ENCODE peak calls at places on chromosomes 1 and 21, in four cellular contexts. H, G, R and Y are unnamed samples.

GRCh38 chr1:20443703-20444587 is 42.1 kb downstream of the CAMK2N1 start:
- DNase-seq in H (no peak), G (no peak), R (no peak), Y (no peak)

GRCh38 chr1:47942238-47942629 is 55.0 kb downstream of the TRABD2B start:
- DNase-seq in H (no peak), R (no peak), G (no peak), Y (no peak)

GRCh38 chr1:23619299-23620188 is 60.2 kb upstream of the ID3 start:
- DNase-seq in R (peak), H (peak), G (peak), Y (no peak)

GRCh38 chr1:2358072-2358471 is 33.3 kb downstream of the MORN1 start:
- DNase-seq in R (no peak), G (no peak), H (no peak), Y (no peak)

GRCh38 chr1:32413507-32414185 is 19.4 kb upstream of the BSDC1 start:
- DNase-seq in G (peak), H (no peak), R (peak), Y (peak)

GRCh38 chr1:183159960-183160359 is 26.1 kb upstream of the LAMC2 start:
- DNase-seq in H (no peak), R (no peak), G (peak), Y (peak)

GRCh38 chr1:67072749-67073148 is 18.8 kb upstream of the SLC35D1 start:
- DNase-seq in H (no peak), G (no peak), R (no peak), Y (no peak)

GRCh38 chr1:24438423-24438901 is 22.9 kb downstream of the NIPAL3 start:
- DNase-seq in R (no peak), G (no peak), H (no peak), Y (no peak)

GRCh38 chr1:15328785-15329480 is 80.8 kb upstream of the EFHD2 start:
- DNase-seq in G (peak), H (no peak), R (no peak), Y (no peak)

GRCh38 chr1:53585116-53585515 is 125.9 kb downstream of the DMRTB1 start:
- DNase-seq in H (no peak), R (no peak), G (peak), Y (no peak)

GRCh38 chr1:175890958-175891357 is 147.6 kb upstream of the TNR start:
- DNase-seq in G (no peak), H (no peak), R (no peak), Y (no peak)

GRCh38 chr1:202023033-202023433 is 12.6 kb downstream of the ELF3 start:
- DNase-seq in H (no peak), G (peak), R (no peak), Y (no peak)

GRCh38 chr1:35477870-35478269 is 79.3 kb downstream of the KIAA0319L start:
- DNase-seq in R (no peak), G (no peak), H (no peak), Y (no peak)

GRCh38 chr1:145879775-145880174 is 5.9 kb downstream of the ANKRD35 start:
- DNase-seq in H (no peak), R (no peak), G (no peak), Y (no peak)

GRCh38 chr1:169601096-169601881 is 15.0 kb upstream of the F5 start:
- DNase-seq in H (no peak), R (no peak), G (no peak), Y (no peak)

GRCh38 chr1:65524931-65525296 is 104.4 kb downstream of the LEPR start:
- DNase-seq in G (no peak), H (no peak), R (no peak), Y (no peak)

GRCh38 chr1:65527211-65527610 is 106.7 kb downstream of the LEPR start:
- DNase-seq in G (no peak), H (no peak), R (no peak), Y (peak)

GRCh38 chr1:65527672-65528071 is 107.2 kb downstream of the LEPR start:
- DNase-seq in H (no peak), R (no peak), G (no peak), Y (no peak)

GRCh38 chr1:65525297-65526048 is 105.0 kb downstream of the LEPR start:
- DNase-seq in R (peak), H (no peak), G (peak), Y (no peak)

DNA sequence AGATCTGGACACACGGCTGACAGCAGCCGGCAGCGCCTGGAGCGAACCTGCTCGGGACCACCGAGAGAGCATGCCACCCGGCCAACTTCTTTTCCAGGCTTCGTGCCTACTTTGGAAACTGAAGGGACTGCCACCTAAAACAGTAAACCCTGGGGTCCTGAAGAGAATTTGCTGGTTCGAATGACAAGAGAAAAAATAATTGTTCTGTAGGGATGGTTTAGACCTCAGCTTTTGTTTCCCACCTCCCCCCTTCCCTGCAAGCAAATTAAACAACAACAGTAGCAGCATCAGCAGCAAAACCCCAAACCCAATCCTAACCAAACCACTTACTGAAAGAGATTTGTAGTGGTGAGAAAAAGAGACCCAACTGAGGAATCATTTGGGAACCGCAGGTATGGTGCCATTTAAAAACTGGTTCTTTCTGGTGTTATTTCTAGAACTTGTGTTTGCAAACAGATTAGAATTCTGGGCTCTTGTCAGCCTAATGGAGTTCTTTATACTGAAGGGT is 105.6 kb downstream of the LEPR start:
- DNase-seq in G (no peak), R (no peak), H (no peak), Y (no peak)
- TF ChIP-seq POLR2A in G (no peak), R (no peak), H (no peak), Y (no peak)

GRCh38 chr1:226799634-226800281 is 60.7 kb upstream of the ITPKB start:
- DNase-seq in G (no peak), R (no peak), H (no peak), Y (no peak)

GRCh38 chr1:226800763-226801380 is 61.8 kb upstream of the ITPKB start:
- DNase-seq in R (no peak), G (no peak), H (no peak), Y (no peak)

GRCh38 chr1:226793620-226794276 is 54.7 kb upstream of the ITPKB start:
- DNase-seq in G (no peak), R (no peak), H (no peak), Y (no peak)

GRCh38 chr1:226797151-226797550 is 58.1 kb upstream of the ITPKB start:
- DNase-seq in R (no peak), G (no peak), H (no peak), Y (no peak)

DNA sequence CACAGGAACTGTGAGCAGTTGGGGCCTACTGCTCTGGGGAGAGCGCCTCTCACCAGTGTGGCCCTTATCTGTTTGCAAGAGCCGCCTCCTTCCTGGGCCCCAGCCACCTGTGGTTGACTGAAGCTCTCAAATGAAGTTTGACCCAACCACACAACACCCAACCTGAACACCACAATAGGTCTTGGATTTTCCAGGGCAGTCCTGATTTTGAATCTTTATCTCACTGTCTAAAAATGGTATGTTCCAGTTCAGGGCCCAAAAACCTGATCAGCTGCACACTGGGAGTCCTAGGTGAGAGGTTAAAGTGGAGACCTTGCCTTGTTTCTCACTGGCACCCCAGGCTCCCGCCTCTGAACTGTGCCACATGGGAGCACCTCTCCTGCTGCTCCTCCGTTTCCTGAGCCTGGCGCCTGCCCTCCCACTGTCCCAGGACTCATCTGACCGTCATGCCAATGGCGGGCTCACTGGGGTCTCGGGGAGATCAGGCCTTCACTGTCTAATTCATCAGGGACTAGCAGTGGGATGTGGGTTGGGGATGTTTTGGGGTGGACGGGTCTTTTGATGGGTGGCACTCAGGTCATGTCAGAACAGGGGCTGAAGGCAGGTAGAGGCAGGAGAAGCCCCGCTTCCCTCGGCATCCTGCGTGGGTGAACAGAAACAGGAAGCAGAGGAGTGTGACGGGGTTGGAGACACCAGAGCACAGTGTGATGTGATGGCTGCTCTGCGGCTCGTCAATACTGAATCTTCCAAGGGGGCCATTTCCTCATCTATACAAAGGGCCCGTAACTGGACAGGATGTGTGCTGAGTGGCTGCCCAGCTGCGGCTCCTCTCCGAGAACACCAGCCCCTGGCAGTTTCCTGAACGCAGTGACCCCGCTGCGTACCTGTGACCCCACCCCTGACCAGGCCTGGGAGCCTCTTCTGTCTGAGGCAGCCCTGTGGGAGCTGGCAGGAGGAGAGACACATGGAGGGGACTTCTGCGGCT is 59.6 kb upstream of the ITPKB start:
- DNase-seq in G (no peak), H (peak), R (no peak), Y (no peak)
- TF ChIP-seq POLR2A in G (no peak), H (peak), R (no peak), Y (no peak)

DNA sequence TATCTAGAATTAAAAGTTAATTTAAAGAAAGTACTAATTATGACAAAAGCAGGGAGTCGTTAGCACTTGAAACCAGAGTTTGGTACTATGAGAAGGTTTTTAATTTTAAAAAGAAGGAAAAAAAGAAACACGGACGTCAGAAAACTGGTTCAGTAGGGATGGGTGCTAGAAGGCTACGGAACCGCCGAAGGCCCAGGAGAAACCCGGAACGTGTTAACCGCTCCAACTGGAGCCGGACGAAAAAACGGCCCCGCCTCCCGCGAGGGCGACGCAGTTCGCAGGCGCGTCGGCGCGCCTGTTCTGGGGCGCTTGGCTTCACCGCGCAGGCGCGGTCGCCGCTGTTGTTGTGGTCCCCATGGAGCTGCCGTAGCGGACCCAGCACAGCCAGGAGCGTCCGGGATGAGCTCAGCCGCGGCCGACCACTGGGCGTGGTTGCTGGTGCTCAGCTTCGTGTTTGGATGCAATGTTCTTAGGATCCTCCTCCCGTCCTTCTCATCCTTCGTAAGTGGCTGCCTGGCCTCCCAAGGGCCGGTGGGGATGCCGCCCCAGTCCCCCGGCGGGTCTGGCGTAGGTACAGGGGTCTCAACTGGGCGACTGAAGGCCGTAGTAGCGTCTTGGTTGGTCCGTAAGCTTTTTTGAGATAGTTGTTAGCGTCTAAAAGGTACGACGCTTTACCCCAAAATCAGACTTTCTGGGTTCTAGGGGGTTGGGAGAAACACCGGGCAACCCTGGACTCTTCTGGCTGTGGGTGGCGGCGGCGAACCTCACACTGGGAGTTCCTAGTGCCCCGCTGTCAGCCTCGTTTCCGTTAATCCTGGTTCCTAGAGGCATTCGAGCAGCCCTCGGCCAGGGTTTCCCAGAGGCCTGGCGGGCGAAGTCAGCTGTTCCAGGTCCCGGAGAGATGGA is 31.4 kb upstream of the HMGN1 start:
- DNase-seq in H (peak), R (peak), G (peak), Y (peak)
- TF ChIP-seq POLR2A in H (peak), R (no peak), G (peak), Y (peak)

GRCh38 chr1:99850458-99850974 is 355 bp downstream of the AGL start:
- DNase-seq in H (no peak), G (no peak), R (no peak), Y (no peak)

GRCh38 chr1:99849413-99849743 is 783 bp upstream of the AGL start:
- DNase-seq in G (no peak), R (no peak), H (no peak), Y (no peak)

GRCh38 chr1:99852648-99853047 is 2.5 kb downstream of the AGL start:
- DNase-seq in H (no peak), G (no peak), R (no peak), Y (no peak)

GRCh38 chr1:99851850-99852454 is 1.8 kb downstream of the AGL start:
- DNase-seq in H (no peak), G (no peak), R (no peak), Y (no peak)

DNA sequence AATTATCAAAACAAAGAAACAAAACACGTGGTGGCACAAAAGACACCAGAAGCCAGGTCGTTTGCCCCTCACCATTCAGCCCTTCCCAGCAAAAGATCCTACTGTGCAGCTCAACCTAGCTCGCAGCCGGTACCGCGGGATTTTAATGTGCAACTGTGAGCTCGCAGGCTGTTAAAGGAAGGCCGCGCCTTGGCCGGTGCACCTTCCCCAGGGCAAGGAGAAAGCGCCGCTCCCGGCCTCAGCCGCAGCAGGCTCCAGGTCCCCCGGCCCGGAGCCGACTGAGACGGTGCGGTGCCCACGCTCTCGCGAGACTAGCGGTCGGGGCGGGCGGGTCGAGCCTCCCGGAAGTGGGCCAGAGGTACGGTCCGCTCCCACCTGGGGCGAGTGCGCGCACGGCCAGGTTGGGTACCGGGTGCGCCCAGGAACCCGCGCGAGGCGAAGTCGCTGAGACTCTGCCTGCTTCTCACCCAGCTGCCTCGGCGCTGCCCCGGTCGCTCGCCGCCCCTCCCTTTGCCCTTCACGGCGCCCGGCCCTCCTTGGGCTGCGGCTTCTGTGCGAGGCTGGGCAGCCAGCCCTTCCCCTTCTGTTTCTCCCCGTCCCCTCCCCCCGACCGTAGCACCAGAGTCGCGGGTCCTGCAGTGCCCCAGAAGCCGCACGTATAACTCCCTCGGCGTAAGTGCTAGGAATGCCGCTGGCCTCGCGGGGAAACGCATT is at the start of gene AGL:
- DNase-seq in H (peak), R (peak), G (peak), Y (peak)
- TF ChIP-seq POLR2A in H (peak), R (peak), G (peak), Y (peak)

GRCh38 chr1:9233241-9233941 is 1.2 kb upstream of the H6PD start:
- DNase-seq in G (peak), H (no peak), R (no peak), Y (no peak)
- TF ChIP-seq POLR2A in G (no peak), H (no peak), R (no peak), Y (no peak)

GRCh38 chr1:27097484-27097917 is 57.4 kb downstream of the SLC9A1 start:
- DNase-seq in R (peak), G (peak), H (peak), Y (peak)

GRCh38 chr1:27098447-27099153 is 56.3 kb downstream of the SLC9A1 start:
- DNase-seq in G (no peak), R (no peak), H (no peak), Y (no peak)

GRCh38 chr1:27100797-27101491 is 54.0 kb downstream of the SLC9A1 start:
- DNase-seq in H (no peak), R (no peak), G (no peak), Y (no peak)

GRCh38 chr1:27099904-27100796 is 54.8 kb downstream of the SLC9A1 start:
- DNase-seq in H (no peak), R (peak), G (no peak), Y (peak)

DNA sequence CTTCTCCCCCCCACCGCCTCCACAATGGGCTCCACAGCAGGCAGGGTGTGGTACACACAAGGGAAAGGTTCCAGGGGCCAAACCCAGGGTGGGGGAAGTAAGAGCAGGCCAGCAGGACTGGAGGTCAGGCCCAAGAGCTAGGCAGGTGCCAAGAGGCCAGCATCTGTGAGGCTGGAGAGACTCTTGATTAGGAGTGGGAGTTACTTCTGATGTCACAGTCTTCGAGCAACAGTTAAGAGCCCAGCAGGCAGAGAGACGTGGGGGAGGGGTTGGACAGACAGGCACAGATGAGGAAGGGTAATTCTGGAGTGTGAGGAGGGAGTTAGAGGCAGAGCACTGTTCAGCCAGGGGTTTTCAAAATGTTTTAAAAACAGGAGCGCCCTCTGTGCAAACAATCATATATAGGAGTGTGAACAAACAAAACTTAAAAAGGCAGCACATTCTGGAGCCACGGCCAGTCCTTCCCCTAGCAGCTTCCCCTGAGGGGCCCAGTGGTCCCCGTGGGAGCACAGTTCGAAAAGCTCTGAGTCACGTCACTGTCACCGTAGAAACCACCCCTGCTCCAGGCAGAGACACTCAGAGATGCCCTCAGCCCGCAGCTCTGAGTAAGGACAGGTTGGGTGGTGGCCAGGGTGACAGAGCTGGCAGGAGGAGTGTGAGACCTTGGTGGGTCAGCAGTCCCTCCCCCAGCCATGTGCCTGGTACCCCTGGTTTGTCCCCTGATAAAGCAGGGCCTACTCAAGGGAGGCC is 55.6 kb downstream of the SLC9A1 start:
- DNase-seq in R (no peak), H (no peak), G (no peak), Y (peak)
- TF ChIP-seq POLR2A in R (no peak), H (peak), G (no peak), Y (no peak)

DNA sequence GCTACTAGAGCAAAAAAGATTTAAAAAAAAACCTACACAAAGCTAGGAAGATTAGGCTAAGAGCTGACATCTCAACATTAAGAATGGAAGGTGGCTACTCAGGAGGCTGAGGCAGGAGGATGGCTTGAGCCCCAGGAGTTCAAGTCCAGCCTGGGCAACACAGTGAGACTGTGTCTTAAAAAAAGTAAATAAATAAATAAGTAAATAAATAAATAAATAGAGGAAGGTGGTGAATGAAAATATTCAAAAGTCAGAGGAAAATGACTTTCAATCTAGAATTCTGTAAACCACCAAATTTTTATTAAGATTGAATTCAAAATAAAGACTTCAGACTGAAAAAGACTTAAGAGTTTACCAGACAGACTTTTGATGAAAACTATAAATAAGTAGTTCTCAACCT is 50.9 kb upstream of the TMPRSS2 start:
- DNase-seq in R (no peak), G (no peak), H (no peak), Y (no peak)
- TF ChIP-seq POLR2A in R (no peak), G (no peak), H (no peak), Y (no peak)